ENCODE peak calls at places on chromosomes 11 and 22, in six cellular contexts. U is RWPE1, F is AG04450, T is A673, Y is neural crest cell, B is MM.1S. D is an unnamed sample.

GRCh38 chr22:24303007-24303406 is 32.4 kb downstream of the SPECC1L start:
- DNase-seq in U (no peak), F (no peak), T (no peak), Y (no peak), B (no peak), D (no peak)

GRCh38 chr11:73237471-73238290 is 19.6 kb downstream of the P2RY2 start:
- DNase-seq in U (no peak), F (no peak), T (no peak), Y (no peak), B (no peak), D (no peak)

GRCh38 chr11:94740975-94741707 is 27.0 kb upstream of the AMOTL1 start:
- DNase-seq in U (peak), F (no peak), T (peak), Y (peak), B (peak), D (peak)

GRCh38 chr11:130146797-130147196 is 12.8 kb upstream of the ST14 start:
- DNase-seq in U (no peak), F (no peak), T (no peak), Y (no peak), B (peak), D (no peak)

GRCh38 chr11:76823481-76824028 is 37.2 kb upstream of the ACER3 start:
- DNase-seq in U (peak), F (no peak), T (peak), Y (peak), B (no peak), D (no peak)

GRCh38 chr11:62256281-62256680 is 13.7 kb upstream of the SCGB2A2 start:
- DNase-seq in U (peak), F (no peak), T (no peak), Y (no peak), B (no peak), D (no peak)

GRCh38 chr22:19368876-19369275 is 62.7 kb downstream of the HIRA start:
- DNase-seq in U (no peak), F (no peak), T (no peak), Y (no peak), B (no peak), D (no peak)

GRCh38 chr22:40216041-40216756 is 38.5 kb downstream of the TNRC6B start:
- DNase-seq in U (no peak), F (no peak), T (no peak), Y (no peak), B (peak), D (peak)

GRCh38 chr11:65864758-65865471 is 4.7 kb downstream of the MUS81 start:
- DNase-seq in U (no peak), F (no peak), T (peak), Y (no peak), B (no peak), D (no peak)

GRCh38 chr11:122910775-122911174 is 28.2 kb downstream of the JHY start:
- DNase-seq in U (peak), F (no peak), T (peak), Y (no peak), B (no peak), D (no peak)

GRCh38 chr11:10770626-10771254 is 19.7 kb downstream of the CTR9 start:
- DNase-seq in U (peak), F (no peak), T (peak), Y (peak), B (peak), D (no peak)

GRCh38 chr22:38016182-38017078 is 32.1 kb upstream of the SOX10 start:
- DNase-seq in U (no peak), F (no peak), T (peak), Y (peak), B (no peak), D (no peak)

GRCh38 chr11:113026778-113027177 is 65.6 kb downstream of the NCAM1 start:
- DNase-seq in U (no peak), F (no peak), T (no peak), Y (no peak), B (no peak), D (no peak)

GRCh38 chr11:94933225-94934130 is 39.9 kb downstream of the CWC15 start:
- DNase-seq in U (no peak), F (peak), T (peak), Y (no peak), B (no peak), D (no peak)

GRCh38 chr11:47383106-47383505 is 4.8 kb upstream of the SPI1 start:
- DNase-seq in U (no peak), F (no peak), T (no peak), Y (no peak), B (no peak), D (no peak)

GRCh38 chr11:122122179-122122578 is 6.2 kb upstream of the BLID start:
- DNase-seq in U (no peak), F (no peak), T (no peak), Y (no peak), B (no peak), D (no peak)

GRCh38 chr11:126146454-126147192 is 64.8 kb downstream of the RPUSD4 start:
- DNase-seq in U (no peak), F (no peak), T (no peak), Y (peak), B (no peak), D (no peak)

GRCh38 chr11:131737357-131737756 is 366.9 kb downstream of the NTM start:
- DNase-seq in U (no peak), F (no peak), T (no peak), Y (no peak), B (no peak), D (no peak)

GRCh38 chr22:35554297-35554845 is 13.7 kb downstream of the RASD2 start:
- DNase-seq in U (no peak), F (no peak), T (no peak), Y (no peak), B (no peak), D (no peak)

GRCh38 chr11:112085822-112086421 is 634 bp downstream of the TIMM8B start:
- DNase-seq in U (peak), F (no peak), T (peak), Y (no peak), B (peak), D (peak)

GRCh38 chr11:77073328-77074001 is 6.7 kb downstream of the CAPN5 start:
- DNase-seq in U (peak), F (peak), T (peak), Y (no peak), B (no peak), D (peak)

GRCh38 chr11:103935219-103935618 is 101.2 kb upstream of the DDI1 start:
- DNase-seq in U (no peak), F (no peak), T (no peak), Y (no peak), B (no peak), D (no peak)

GRCh38 chr22:48708558-48709245 is 1119.0 kb downstream of the BRD1 start:
- DNase-seq in U (no peak), F (no peak), T (no peak), Y (no peak), B (no peak), D (no peak)

GRCh38 chr11:16853266-16853665 is 114.8 kb downstream of the C11orf58 start:
- DNase-seq in U (no peak), F (no peak), T (no peak), Y (no peak), B (no peak), D (no peak)

GRCh38 chr22:44892803-44893730 is 116.7 kb downstream of the PHF21B start:
- DNase-seq in U (no peak), F (no peak), T (no peak), Y (no peak), B (no peak), D (no peak)

DNA sequence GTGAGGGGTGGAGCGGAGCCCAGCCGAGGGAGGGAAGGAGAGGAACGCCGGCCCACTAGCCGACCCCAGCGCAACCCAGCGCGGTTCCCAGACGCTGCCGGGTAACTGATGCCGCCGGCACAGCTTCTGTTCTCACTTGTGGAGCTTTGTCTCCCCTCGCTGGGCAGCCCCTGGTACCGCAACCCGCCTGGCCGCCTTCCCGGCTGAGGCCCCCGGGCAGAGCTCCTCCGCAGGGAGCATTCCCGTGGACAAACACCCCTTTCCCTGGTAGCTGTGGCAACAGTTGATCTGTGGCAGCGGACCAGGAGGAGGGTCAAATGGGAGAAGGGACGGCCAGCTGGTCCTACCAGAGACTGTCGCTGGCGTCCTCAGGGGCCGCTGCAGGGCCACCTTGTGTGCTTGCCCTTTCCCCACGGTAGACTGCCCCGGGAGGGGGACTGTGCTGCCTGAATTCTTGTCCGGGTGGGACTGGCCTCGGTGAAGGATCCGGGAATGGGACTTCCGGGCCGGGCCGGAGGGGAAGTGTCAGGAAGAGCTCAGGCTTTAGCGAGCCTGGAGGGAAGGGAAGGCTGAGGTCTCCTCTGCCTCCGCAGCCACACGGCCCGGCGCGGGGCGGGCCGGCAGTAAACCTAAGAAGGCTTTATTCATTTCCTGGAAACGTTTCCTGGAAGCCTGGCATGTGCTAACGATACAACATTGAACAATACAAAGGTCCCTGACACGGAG is 468.0 kb downstream of the OPCML start:
- DNase-seq in U (no peak), F (peak), T (peak), Y (peak), B (peak), D (peak)
- TF ChIP-seq CTCF in U (no peak), F (peak), T (peak), Y (peak), B (peak), D (no peak)

GRCh38 chr22:39188809-39189208 is 36.3 kb upstream of the CBX7 start:
- DNase-seq in U (no peak), F (no peak), T (no peak), Y (no peak), B (no peak), D (no peak)

GRCh38 chr22:39182478-39183030 is 30.1 kb upstream of the CBX7 start:
- DNase-seq in U (no peak), F (no peak), T (no peak), Y (no peak), B (no peak), D (no peak)

GRCh38 chr22:39183991-39184585 is 31.6 kb upstream of the CBX7 start:
- DNase-seq in U (no peak), F (no peak), T (peak), Y (no peak), B (no peak), D (no peak)

GRCh38 chr22:39184586-39185577 is 32.4 kb upstream of the CBX7 start:
- DNase-seq in U (no peak), F (no peak), T (no peak), Y (no peak), B (no peak), D (no peak)

GRCh38 chr22:39185601-39186012 is 33.1 kb upstream of the CBX7 start:
- DNase-seq in U (no peak), F (no peak), T (no peak), Y (peak), B (no peak), D (no peak)
- TF ChIP-seq CTCF in U (no peak), F (peak), T (no peak), Y (no peak), B (no peak), D (peak)

GRCh38 chr22:41522813-41523212 is 21.5 kb downstream of the POLR3H start:
- DNase-seq in U (no peak), F (no peak), T (no peak), Y (no peak), B (no peak), D (no peak)

GRCh38 chr22:41524283-41524682 is 20.0 kb downstream of the POLR3H start:
- DNase-seq in U (no peak), F (peak), T (no peak), Y (no peak), B (no peak), D (no peak)

GRCh38 chr22:41525450-41526225 is 18.6 kb downstream of the POLR3H start:
- DNase-seq in U (no peak), F (no peak), T (no peak), Y (no peak), B (no peak), D (no peak)

GRCh38 chr22:41524809-41525449 is 19.3 kb downstream of the POLR3H start:
- DNase-seq in U (no peak), F (no peak), T (peak), Y (no peak), B (no peak), D (peak)

DNA sequence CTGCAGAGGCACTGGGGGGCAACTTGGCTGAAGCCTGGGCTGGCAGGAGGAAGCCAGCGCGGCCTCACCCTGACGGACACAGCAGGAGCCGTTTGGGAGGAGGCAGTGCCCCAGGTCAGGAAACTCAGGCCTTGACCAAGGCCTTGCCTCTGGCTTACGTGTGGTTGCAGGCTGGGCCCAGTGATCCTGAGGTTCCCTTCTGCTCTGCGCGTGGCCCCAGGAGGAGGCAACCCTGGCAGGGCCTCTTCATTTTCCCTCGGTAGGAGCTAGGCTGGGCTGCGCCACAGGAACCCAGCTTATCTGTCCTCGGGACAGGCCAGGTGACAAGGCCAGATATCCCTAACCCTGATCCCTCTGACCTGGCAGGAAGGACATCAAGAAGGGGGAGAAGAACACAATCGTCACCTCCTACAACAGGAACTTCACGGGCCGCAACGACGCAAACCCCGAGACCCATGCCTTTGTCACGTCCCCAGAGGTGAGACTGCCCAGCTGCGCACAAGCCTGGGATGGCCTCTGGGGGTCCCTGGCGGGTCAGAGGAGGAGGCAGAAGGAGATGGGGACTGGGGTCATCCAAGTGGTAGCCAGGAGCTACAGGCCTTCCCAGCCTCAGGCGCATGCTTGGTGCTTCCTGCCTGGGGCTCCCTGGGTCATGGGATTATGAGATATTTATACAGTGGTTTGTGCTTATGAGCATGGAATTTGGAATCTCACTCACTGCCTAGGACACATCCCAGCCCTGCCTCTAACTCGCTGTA is 20.6 kb downstream of the POLR3H start:
- DNase-seq in U (no peak), F (peak), T (no peak), Y (no peak), B (no peak), D (no peak)
- TF ChIP-seq CTCF in U (no peak), F (no peak), T (no peak), Y (no peak), B (no peak), D (no peak)

GRCh38 chr11:119721129-119722120 is 7.6 kb downstream of the NECTIN1 start:
- DNase-seq in U (peak), F (no peak), T (peak), Y (peak), B (no peak), D (no peak)
- TF ChIP-seq CTCF in U (no peak), F (peak), T (peak), Y (peak), B (peak), D (peak)

DNA sequence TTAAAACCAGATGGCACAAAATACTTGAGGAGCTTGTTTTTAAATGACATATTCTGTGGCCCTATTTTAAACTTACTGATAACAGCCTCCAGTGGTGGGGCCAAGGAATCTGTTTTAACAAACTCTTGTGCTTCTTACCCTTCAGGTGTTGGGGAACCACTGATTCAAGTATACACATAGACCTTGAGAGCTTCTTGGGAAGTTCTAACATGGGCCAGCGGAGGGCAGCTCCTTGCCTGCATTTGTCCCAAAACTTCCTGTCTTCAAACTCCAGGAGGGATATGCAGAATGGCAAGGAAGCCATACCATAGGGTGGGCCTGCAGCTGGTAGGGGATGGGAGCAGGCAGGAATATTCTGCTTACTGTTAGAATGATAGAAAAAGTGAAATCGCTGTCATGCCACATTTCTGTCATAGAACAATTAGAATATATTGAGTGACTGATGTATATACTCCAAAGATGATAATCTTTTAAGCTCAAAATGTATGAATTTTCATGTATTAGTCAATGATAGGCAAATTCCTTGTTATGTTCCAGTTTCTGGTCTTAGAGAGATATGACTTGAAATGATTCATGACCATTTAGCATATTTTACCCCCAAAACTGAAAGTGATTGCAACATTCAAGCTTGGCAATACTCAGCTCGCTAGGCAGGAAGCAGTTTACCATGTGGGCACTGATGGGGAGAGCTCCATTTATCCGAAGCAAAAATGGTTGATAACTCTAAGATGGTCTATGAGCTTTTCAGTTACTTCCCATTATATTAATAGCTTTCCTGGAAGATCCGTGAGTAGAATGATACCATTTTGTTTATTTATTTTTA is 9.2 kb downstream of the EXT2 start:
- DNase-seq in U (no peak), F (no peak), T (peak), Y (no peak), B (no peak), D (no peak)
- TF ChIP-seq CTCF in U (no peak), F (no peak), T (peak), Y (no peak), B (no peak), D (no peak)

GRCh38 chr22:32828150-32828549 is 26.6 kb downstream of the TIMP3 start:
- DNase-seq in U (no peak), F (no peak), T (no peak), Y (no peak), B (no peak), D (no peak)
- TF ChIP-seq CTCF in U (no peak), F (no peak), T (no peak), Y (no peak), B (no peak), D (no peak)

GRCh38 chr22:21626073-21626734 is 3.6 kb downstream of the YDJC start:
- DNase-seq in U (no peak), F (no peak), T (no peak), Y (no peak), B (no peak), D (no peak)

GRCh38 chr22:21623402-21623970 is 6.3 kb downstream of the YDJC start:
- DNase-seq in U (no peak), F (no peak), T (no peak), Y (no peak), B (no peak), D (no peak)

GRCh38 chr22:21622624-21623401 is 7.0 kb downstream of the YDJC start:
- DNase-seq in U (no peak), F (no peak), T (no peak), Y (no peak), B (no peak), D (no peak)

GRCh38 chr22:21624880-21625791 is 4.7 kb downstream of the YDJC start:
- DNase-seq in U (no peak), F (no peak), T (no peak), Y (no peak), B (no peak), D (no peak)

GRCh38 chr22:21624120-21624879 is 5.5 kb downstream of the YDJC start:
- DNase-seq in U (no peak), F (no peak), T (peak), Y (peak), B (peak), D (no peak)
- TF ChIP-seq CTCF in U (peak), F (peak), T (peak), Y (peak), B (peak), D (peak)

GRCh38 chr11:108121274-108122155 is at the start of gene ACAT1:
- DNase-seq in U (peak), F (peak), T (peak), Y (peak), B (peak), D (peak)
- TF ChIP-seq CTCF in U (no peak), F (peak), T (no peak), Y (peak), B (no peak), D (no peak)

D was measured in GM20000.